ENCODE peak calls at places on chromosome 5, in eight cellular contexts. One of them, this sample, is unnamed.

GRCh38 chr5:137344723-137345322 is 154.3 kb downstream of the SPOCK1 start:
- DNase-seq in stimulated activated CD4-positive, alpha-beta T cell treated with anti-CD3 and anti-CD28 coated beads, Interleukin-4, amount 100 ng/mL, for 1 hour: no peak
- DNase-seq in effector memory CD4-positive, alpha-beta T cell: no peak
- DNase-seq in CD8-positive, alpha-beta T cell: no peak
- DNase-seq in prostate gland: peak; percentile 33
- DNase-seq in GM23248: peak; percentile 74
- DNase-seq in GM10248: peak; percentile 26
- DNase-seq in sigmoid colon: peak; percentile 70
- DNase-seq in this sample: no peak

GRCh38 chr5:108620516-108620915 is 127.2 kb upstream of the FER start:
- DNase-seq in effector memory CD4-positive, alpha-beta T cell: no peak
- DNase-seq in prostate gland: no peak
- DNase-seq in CD8-positive, alpha-beta T cell: no peak
- DNase-seq in GM10248: no peak
- DNase-seq in stimulated activated CD4-positive, alpha-beta T cell treated with anti-CD3 and anti-CD28 coated beads, Interleukin-4, amount 100 ng/mL, for 1 hour: no peak
- DNase-seq in sigmoid colon: no peak
- DNase-seq in GM23248: no peak
- DNase-seq in this sample: no peak

GRCh38 chr5:122126177-122126701 is 3.1 kb upstream of the ZNF474 start:
- DNase-seq in CD8-positive, alpha-beta T cell: no peak
- DNase-seq in stimulated activated CD4-positive, alpha-beta T cell treated with anti-CD3 and anti-CD28 coated beads, Interleukin-4, amount 100 ng/mL, for 1 hour: no peak
- DNase-seq in effector memory CD4-positive, alpha-beta T cell: no peak
- DNase-seq in GM23248: peak; percentile 71
- DNase-seq in sigmoid colon: no peak
- DNase-seq in prostate gland: no peak
- DNase-seq in GM10248: no peak
- DNase-seq in this sample: no peak

GRCh38 chr5:136032564-136032963 is 3.8 kb downstream of the TGFBI start:
- DNase-seq in GM10248: no peak
- DNase-seq in effector memory CD4-positive, alpha-beta T cell: no peak
- DNase-seq in CD8-positive, alpha-beta T cell: no peak
- DNase-seq in stimulated activated CD4-positive, alpha-beta T cell treated with anti-CD3 and anti-CD28 coated beads, Interleukin-4, amount 100 ng/mL, for 1 hour: no peak
- DNase-seq in GM23248: peak; percentile 92
- DNase-seq in sigmoid colon: peak; percentile 66
- DNase-seq in prostate gland: no peak
- DNase-seq in this sample: no peak

GRCh38 chr5:62288118-62288517 is 17.9 kb upstream of the KIF2A start:
- DNase-seq in effector memory CD4-positive, alpha-beta T cell: no peak
- DNase-seq in GM10248: no peak
- DNase-seq in GM23248: no peak
- DNase-seq in prostate gland: no peak
- DNase-seq in stimulated activated CD4-positive, alpha-beta T cell treated with anti-CD3 and anti-CD28 coated beads, Interleukin-4, amount 100 ng/mL, for 1 hour: no peak
- DNase-seq in CD8-positive, alpha-beta T cell: no peak
- DNase-seq in sigmoid colon: no peak
- DNase-seq in this sample: no peak

GRCh38 chr5:59810041-59810440 is 83.5 kb downstream of the PDE4D start:
- DNase-seq in sigmoid colon: peak; percentile 85
- DNase-seq in GM23248: peak; percentile 77
- DNase-seq in GM10248: peak; percentile 64
- DNase-seq in effector memory CD4-positive, alpha-beta T cell: peak; percentile 5
- DNase-seq in CD8-positive, alpha-beta T cell: peak; percentile 31
- DNase-seq in stimulated activated CD4-positive, alpha-beta T cell treated with anti-CD3 and anti-CD28 coated beads, Interleukin-4, amount 100 ng/mL, for 1 hour: peak; percentile 67
- DNase-seq in prostate gland: peak; percentile 57
- DNase-seq in this sample: peak; percentile 41

GRCh38 chr5:109938453-109938852 is 248.7 kb downstream of the MAN2A1 start:
- DNase-seq in prostate gland: no peak
- DNase-seq in CD8-positive, alpha-beta T cell: no peak
- DNase-seq in sigmoid colon: no peak
- DNase-seq in GM10248: no peak
- DNase-seq in stimulated activated CD4-positive, alpha-beta T cell treated with anti-CD3 and anti-CD28 coated beads, Interleukin-4, amount 100 ng/mL, for 1 hour: no peak
- DNase-seq in GM23248: no peak
- DNase-seq in effector memory CD4-positive, alpha-beta T cell: no peak
- DNase-seq in this sample: no peak

GRCh38 chr5:124816381-124816780 is 69.9 kb upstream of the ZNF608 start:
- DNase-seq in stimulated activated CD4-positive, alpha-beta T cell treated with anti-CD3 and anti-CD28 coated beads, Interleukin-4, amount 100 ng/mL, for 1 hour: no peak
- DNase-seq in GM10248: no peak
- DNase-seq in CD8-positive, alpha-beta T cell: no peak
- DNase-seq in sigmoid colon: no peak
- DNase-seq in effector memory CD4-positive, alpha-beta T cell: no peak
- DNase-seq in prostate gland: no peak
- DNase-seq in GM23248: no peak
- DNase-seq in this sample: no peak

GRCh38 chr5:33969572-33970452 is 14.7 kb downstream of the SLC45A2 start:
- DNase-seq in GM10248: peak; percentile 71
- DNase-seq in prostate gland: no peak
- DNase-seq in GM23248: peak; percentile 79
- DNase-seq in sigmoid colon: no peak
- DNase-seq in CD8-positive, alpha-beta T cell: no peak
- DNase-seq in effector memory CD4-positive, alpha-beta T cell: no peak
- DNase-seq in stimulated activated CD4-positive, alpha-beta T cell treated with anti-CD3 and anti-CD28 coated beads, Interleukin-4, amount 100 ng/mL, for 1 hour: no peak
- DNase-seq in this sample: no peak